ENCODE peak calls at places on chromosome 15, in six cellular contexts. F is heart left ventricle, B is body of pancreas, R is A549, U is right lobe of liver, H is transverse colon. Z is an unnamed sample.

GRCh38 chr15:75640483-75641175 is 605 bp upstream of the IMP3 start:
- DNase-seq in F (no peak), B (no peak), R (peak; percentile 85), U (peak; percentile 65), H (no peak), Z (no peak)

GRCh38 chr15:81152799-81153198 is 18.7 kb downstream of the CFAP161 start:
- DNase-seq in F (no peak), B (no peak), R (no peak), U (no peak), H (no peak), Z (no peak)

GRCh38 chr15:78364233-78364632 is 24.1 kb downstream of the CRABP1 start:
- DNase-seq in F (no peak), B (no peak), R (no peak), U (peak; percentile 19), H (no peak), Z (no peak)

GRCh38 chr15:100111103-100112060 is 230.4 kb downstream of the ADAMTS17 start:
- DNase-seq in F (peak; percentile 78), B (peak; percentile 23), R (peak; percentile 30), U (peak; percentile 45), H (peak; percentile 21), Z (peak; percentile 57)

GRCh38 chr15:73794501-73795133 is 41.5 kb upstream of the INSYN1 start:
- DNase-seq in F (no peak), B (no peak), R (peak; percentile 15), U (no peak), H (no peak), Z (no peak)

GRCh38 chr15:48475600-48476395 is 144.6 kb downstream of the DUT start:
- DNase-seq in F (no peak), B (no peak), R (no peak), U (no peak), H (no peak), Z (no peak)

GRCh38 chr15:101342065-101342464 is 47.0 kb upstream of the SNRPA1 start:
- DNase-seq in F (no peak), B (no peak), R (no peak), U (no peak), H (no peak), Z (no peak)

GRCh38 chr15:81275711-81276417 is 48.1 kb downstream of the STARD5 start:
- DNase-seq in F (no peak), B (no peak), R (no peak), U (no peak), H (no peak), Z (no peak)

GRCh38 chr15:92623435-92623834 is 32.1 kb downstream of the FAM174B start:
- DNase-seq in F (no peak), B (peak; percentile 88), R (no peak), U (no peak), H (peak; percentile 28), Z (no peak)

GRCh38 chr15:50487287-50487686 is 59.2 kb downstream of the USP50 start:
- DNase-seq in F (no peak), B (no peak), R (no peak), U (no peak), H (no peak), Z (no peak)

GRCh38 chr15:60945196-60945595 is 283.9 kb downstream of the RORA start:
- DNase-seq in F (peak; percentile 71), B (peak; percentile 93), R (no peak), U (peak; percentile 88), H (peak; percentile 11), Z (peak; percentile 34)

GRCh38 chr15:63879211-63879610 is 45.5 kb upstream of the HERC1 start:
- DNase-seq in F (no peak), B (no peak), R (no peak), U (no peak), H (no peak), Z (no peak)

GRCh38 chr15:96720656-96721055 is 390.2 kb downstream of the NR2F2 start:
- DNase-seq in F (no peak), B (no peak), R (no peak), U (no peak), H (no peak), Z (no peak)

GRCh38 chr15:95590533-95591044 is 739.9 kb upstream of the NR2F2 start:
- DNase-seq in F (no peak), B (no peak), R (no peak), U (no peak), H (no peak), Z (peak; percentile 49)

GRCh38 chr15:86247249-86247955 is 167.7 kb downstream of the AGBL1 start:
- DNase-seq in F (no peak), B (no peak), R (no peak), U (no peak), H (no peak), Z (no peak)
- H3K9me3 ChIP-seq in F (no peaks in the 10 kb centered on the region), B (no peaks in the 10 kb centered on the region), R (no peaks in the 10 kb centered on the region), U (no peaks in the 10 kb centered on the region), H (no peaks in the 10 kb centered on the region), Z (no peaks in the 10 kb centered on the region)

DNA sequence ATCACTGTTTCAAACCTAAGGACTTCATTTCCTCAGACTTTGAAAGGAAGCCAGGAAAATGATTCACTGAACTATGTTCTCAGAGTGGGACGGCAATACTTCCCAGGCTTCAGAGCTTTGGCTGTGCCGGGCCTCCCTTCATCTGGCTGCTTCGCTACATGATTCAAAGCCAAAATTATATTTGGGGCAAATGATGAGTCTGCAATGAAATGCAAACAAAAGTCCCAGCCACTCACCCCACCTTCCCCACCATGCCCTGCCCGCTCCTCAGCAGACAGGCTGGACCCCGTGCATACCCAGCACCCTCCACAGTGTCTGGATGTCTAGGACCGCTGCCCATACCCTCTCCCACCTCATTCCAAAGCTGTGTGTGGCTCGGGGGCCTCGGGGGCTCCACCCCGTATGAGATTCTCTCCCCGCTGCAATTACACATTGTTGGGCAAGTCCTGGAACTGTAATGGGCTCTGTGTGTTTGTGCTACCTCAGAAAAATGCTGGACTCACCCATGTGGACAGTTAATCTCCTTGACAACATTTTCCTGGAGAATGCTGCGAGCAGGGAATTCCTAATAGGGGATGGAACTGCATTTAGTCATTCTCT is 32.2 kb downstream of the ATP10A start:
- DNase-seq in F (no peak), B (peak; percentile 33), R (peak; percentile 69), U (no peak), H (peak; percentile 22), Z (peak; percentile 71)
- TF ChIP-seq POLR2A in F (no peak), B (no peak), R (no peak), U (no peak), H (no peak), Z (no peak)

GRCh38 chr15:68644088-68644904 is 65.5 kb downstream of the CORO2B start:
- DNase-seq in F (no peak), B (no peak), R (peak; percentile 71), U (no peak), H (no peak), Z (no peak)
- TF ChIP-seq CTCF in F (no peak), B (no peak), R (no peak), U (no peak), H (no peak), Z (no peak)

GRCh38 chr15:27889258-27889657 is 209.9 kb downstream of the OCA2 start:
- DNase-seq in F (no peak), B (no peak), R (no peak), U (no peak), H (no peak), Z (no peak)
- H3K9me3 ChIP-seq in F (no peaks in the 10 kb centered on the region), B (no peaks in the 10 kb centered on the region), R (no peaks in the 10 kb centered on the region), U (no peaks in the 10 kb centered on the region), H (peaks cover 7% of the 10 kb centered on the region), Z (no peaks in the 10 kb centered on the region)

GRCh38 chr15:34370129-34370528 is 3.1 kb upstream of the LPCAT4 start:
- DNase-seq in F (no peak), B (no peak), R (no peak), U (no peak), H (no peak), Z (no peak)

GRCh38 chr15:34365073-34365825 is 1.7 kb downstream of the LPCAT4 start:
- DNase-seq in F (peak; percentile 60), B (no peak), R (no peak), U (no peak), H (no peak), Z (no peak)

GRCh38 chr15:34366271-34367043 is 539 bp downstream of the LPCAT4 start:
- DNase-seq in F (peak; percentile 75), B (peak; percentile 74), R (peak; percentile 66), U (peak; percentile 55), H (peak; percentile 88), Z (peak; percentile 59)

GRCh38 chr15:34365836-34366235 is 1.2 kb downstream of the LPCAT4 start:
- DNase-seq in F (peak; percentile 8), B (no peak), R (no peak), U (no peak), H (no peak), Z (no peak)

DNA sequence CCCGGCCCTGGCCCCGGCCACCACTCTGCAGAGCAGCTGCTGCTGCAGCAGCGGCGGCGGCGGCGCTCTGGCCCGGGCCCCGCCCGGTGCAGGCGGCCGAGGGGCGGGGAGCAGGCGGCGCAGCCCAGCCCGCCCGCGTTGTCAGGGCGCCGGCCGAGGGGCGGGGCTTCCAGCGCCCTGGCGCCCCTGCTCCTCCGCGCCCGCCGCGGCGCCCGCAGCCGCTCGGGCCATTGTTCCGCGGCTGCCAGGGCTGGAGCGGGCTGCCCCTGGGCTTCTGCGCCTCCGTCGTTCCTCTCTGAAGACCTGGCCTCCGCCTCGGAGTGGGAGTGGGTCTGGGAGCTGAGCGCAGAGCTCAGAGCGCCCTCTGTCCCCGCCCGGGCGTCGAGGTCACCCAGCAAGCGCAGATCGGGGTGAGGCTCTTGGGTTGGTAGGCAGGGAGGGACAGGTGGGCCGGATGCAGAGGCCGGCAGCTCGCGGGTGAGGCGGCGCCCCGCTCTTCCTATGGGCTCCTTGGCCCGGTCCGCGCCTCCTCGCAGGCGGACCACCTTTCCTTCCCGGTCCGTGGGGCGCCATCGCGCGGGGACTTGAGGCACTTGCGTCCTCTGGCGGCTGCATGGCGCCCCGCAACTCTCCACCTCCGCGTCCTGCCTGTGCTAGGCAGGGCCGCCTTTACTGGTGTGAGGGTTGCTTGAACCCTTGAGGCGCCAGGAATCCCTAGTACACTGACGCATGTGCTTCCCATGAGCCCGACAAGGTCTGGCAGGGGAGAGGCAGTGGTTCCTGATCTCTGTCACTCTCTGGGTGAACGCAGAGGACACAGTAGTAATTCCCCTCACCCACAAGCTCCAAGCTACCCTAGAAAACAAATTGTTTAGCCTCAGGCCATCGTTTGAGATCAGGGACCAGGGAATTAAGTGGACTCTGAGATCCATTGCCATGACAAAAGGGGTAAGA is at the start of gene LPCAT4:
- DNase-seq in F (peak; percentile 90), B (peak; percentile 86), R (peak; percentile 96), U (peak; percentile 88), H (peak; percentile 94), Z (peak; percentile 83)
- TF ChIP-seq POLR2A in F (no peak), B (peak; percentile 80), R (peak; percentile 90), U (peak; percentile 70), H (peak; percentile 91), Z (peak; percentile 69)

GRCh38 chr15:41827290-41827879 is 507 bp upstream of the JMJD7 start:
- DNase-seq in F (no peak), B (peak; percentile 12), R (no peak), U (peak; percentile 57), H (peak; percentile 44), Z (no peak)
- TF ChIP-seq CTCF in F (no peak), B (no peak), R (no peak), U (no peak), H (no peak), Z (no peak)

DNA sequence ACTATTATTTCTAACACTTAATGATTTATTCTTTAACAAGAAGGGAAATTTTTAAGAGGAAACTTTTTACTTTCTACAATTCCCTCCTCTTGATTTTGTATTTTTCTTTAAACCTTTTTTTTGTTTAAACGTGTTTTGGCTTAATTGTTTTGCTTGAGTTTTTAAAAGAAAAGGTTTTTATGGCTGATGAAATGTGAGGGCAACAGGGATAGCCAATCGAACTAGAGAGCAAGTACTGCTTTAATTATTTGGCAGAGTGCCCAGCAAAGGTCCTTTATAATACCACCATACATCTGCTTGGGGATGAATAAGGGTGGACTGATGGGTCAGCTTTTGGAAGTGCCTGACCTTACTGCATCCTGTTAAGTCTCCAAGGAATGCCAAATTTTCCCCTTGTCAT is 19.6 kb upstream of the MTHFS start:
- DNase-seq in F (no peak), B (no peak), R (no peak), U (no peak), H (no peak), Z (no peak)
- H3K9me3 ChIP-seq in F (no peaks in the 10 kb centered on the region), B (no peaks in the 10 kb centered on the region), R (peaks cover 79% of the 10 kb centered on the region), U (peaks cover 12% of the 10 kb centered on the region), H (peaks cover 69% of the 10 kb centered on the region), Z (no peaks in the 10 kb centered on the region)